ENCODE peak calls at places on chromosomes 7 and 10, in four cellular contexts. One of them, this sample, is unnamed. For H3K36me3, the result is how much of the 10 kb centered on the place peaks cover.

GRCh38 chr10:127012769-127013152 is 107.5 kb downstream of the DOCK1 start:
- DNase-seq in upper lobe of right lung: peak
- DNase-seq in body of pancreas: peak
- DNase-seq in PC-9: peak
- DNase-seq in this sample: no peak

GRCh38 chr10:120221873-120222485 is 235.0 kb upstream of the PLPP4 start:
- DNase-seq in PC-9: peak
- DNase-seq in body of pancreas: peak
- DNase-seq in upper lobe of right lung: no peak
- DNase-seq in this sample: no peak

GRCh38 chr10:102785818-102786217 is 42.1 kb downstream of the WBP1L start:
- DNase-seq in upper lobe of right lung: no peak
- DNase-seq in body of pancreas: peak
- DNase-seq in PC-9: no peak
- DNase-seq in this sample: no peak

GRCh38 chr7:64602518-64602917 is 39.6 kb upstream of the ZNF680 start:
- DNase-seq in body of pancreas: no peak
- DNase-seq in upper lobe of right lung: no peak
- DNase-seq in PC-9: no peak
- DNase-seq in this sample: no peak

GRCh38 chr10:112663181-112663879 is 216.3 kb downstream of the VTI1A start:
- DNase-seq in body of pancreas: no peak
- DNase-seq in PC-9: peak
- DNase-seq in upper lobe of right lung: no peak
- DNase-seq in this sample: no peak

GRCh38 chr10:12097791-12098190 is 29.0 kb downstream of the DHTKD1 start:
- DNase-seq in upper lobe of right lung: no peak
- DNase-seq in PC-9: peak
- DNase-seq in body of pancreas: no peak
- DNase-seq in this sample: peak

GRCh38 chr7:104926189-104926904 is 87.7 kb upstream of the KMT2E start:
- DNase-seq in PC-9: no peak
- DNase-seq in body of pancreas: peak
- DNase-seq in upper lobe of right lung: no peak
- DNase-seq in this sample: no peak

GRCh38 chr7:129843365-129843898 is 109.3 kb downstream of the UBE2H start:
- DNase-seq in PC-9: no peak
- DNase-seq in upper lobe of right lung: no peak
- DNase-seq in body of pancreas: no peak
- DNase-seq in this sample: no peak

GRCh38 chr10:75651452-75651851 is 220.0 kb downstream of the LRMDA start:
- DNase-seq in upper lobe of right lung: no peak
- DNase-seq in body of pancreas: no peak
- DNase-seq in PC-9: no peak
- DNase-seq in this sample: no peak

GRCh38 chr10:52092390-52092789 is 221.7 kb upstream of the DKK1 start:
- DNase-seq in PC-9: no peak
- DNase-seq in upper lobe of right lung: no peak
- DNase-seq in body of pancreas: no peak
- DNase-seq in this sample: no peak

GRCh38 chr7:65967361-65968155 is 14.5 kb downstream of the GUSB start:
- DNase-seq in upper lobe of right lung: peak
- DNase-seq in PC-9: no peak
- DNase-seq in body of pancreas: no peak
- DNase-seq in this sample: no peak
- H3K36me3 ChIP-seq in upper lobe of right lung: half or more
- H3K36me3 ChIP-seq in PC-9: under half
- H3K36me3 ChIP-seq in body of pancreas: under half
- H3K36me3 ChIP-seq in this sample: half or more

DNA sequence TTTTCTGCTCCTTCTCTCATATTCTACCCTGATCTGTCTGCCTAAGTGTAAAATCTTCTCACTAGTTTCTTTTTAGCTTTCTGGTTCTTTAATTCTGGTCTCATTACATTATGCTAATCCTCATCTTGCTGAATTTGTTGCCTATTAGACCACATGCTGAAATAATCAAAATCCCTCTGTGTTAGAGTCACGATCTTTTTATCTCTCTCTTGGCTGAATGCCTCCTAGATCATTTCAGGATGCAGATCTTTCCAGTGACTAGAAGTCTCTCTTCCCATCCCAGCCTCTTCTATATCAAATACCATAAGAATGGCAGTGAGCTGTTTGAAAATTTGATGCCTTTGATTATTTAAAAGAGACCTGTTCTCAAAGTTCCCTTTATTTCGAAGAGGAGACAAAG is 661.9 kb downstream of the SORCS1 start:
- DNase-seq in PC-9: no peak
- DNase-seq in body of pancreas: no peak
- DNase-seq in upper lobe of right lung: no peak
- DNase-seq in this sample: no peak
- H3K4me3 ChIP-seq in PC-9: no peak
- H3K4me3 ChIP-seq in body of pancreas: no peak
- H3K4me3 ChIP-seq in upper lobe of right lung: no peak
- H3K4me3 ChIP-seq in this sample: no peak

DNA sequence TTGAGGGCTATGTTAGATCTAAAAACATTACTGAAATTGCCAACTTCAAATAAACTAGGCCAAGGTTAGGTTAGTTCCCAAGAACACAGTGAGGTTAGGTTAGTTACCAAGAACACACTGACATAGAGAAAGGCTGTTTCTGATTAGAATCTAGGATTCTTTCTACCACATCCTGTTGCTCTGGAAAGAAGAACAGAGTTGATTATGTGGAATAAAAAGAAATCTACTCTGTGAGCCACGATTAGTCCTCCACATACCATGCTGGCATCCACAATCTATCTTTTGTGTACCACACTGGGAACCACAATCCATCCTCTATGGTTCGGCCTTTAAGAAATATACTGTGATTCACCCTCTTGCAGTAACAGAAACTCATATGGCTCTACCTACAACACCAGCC is 91.4 kb downstream of the LRRTM3 start:
- DNase-seq in upper lobe of right lung: no peak
- DNase-seq in PC-9: no peak
- DNase-seq in body of pancreas: no peak
- DNase-seq in this sample: no peak
- H3K27ac ChIP-seq in upper lobe of right lung: no peak
- H3K27ac ChIP-seq in PC-9: no peak
- H3K27ac ChIP-seq in body of pancreas: no peak
- H3K27ac ChIP-seq in this sample: no peak

GRCh38 chr7:42744746-42745145 is 167.1 kb downstream of the C7orf25 start:
- DNase-seq in body of pancreas: no peak
- DNase-seq in upper lobe of right lung: no peak
- DNase-seq in PC-9: no peak
- DNase-seq in this sample: no peak
- H3K36me3 ChIP-seq in body of pancreas: under half
- H3K36me3 ChIP-seq in upper lobe of right lung: under half
- H3K36me3 ChIP-seq in PC-9: under half
- H3K36me3 ChIP-seq in this sample: under half

GRCh38 chr10:26215534-26215922 is 1.0 kb upstream of the GAD2 start:
- DNase-seq in upper lobe of right lung: no peak
- DNase-seq in PC-9: no peak
- DNase-seq in body of pancreas: no peak
- DNase-seq in this sample: no peak

GRCh38 chr10:26216949-26217395 is 398 bp downstream of the GAD2 start:
- DNase-seq in upper lobe of right lung: no peak
- DNase-seq in body of pancreas: no peak
- DNase-seq in PC-9: no peak
- DNase-seq in this sample: no peak

GRCh38 chr10:26215923-26216576 is 524 bp upstream of the GAD2 start:
- DNase-seq in upper lobe of right lung: peak
- DNase-seq in body of pancreas: peak
- DNase-seq in PC-9: no peak
- DNase-seq in this sample: no peak

GRCh38 chr10:26216577-26216948 is at the start of gene GAD2:
- DNase-seq in upper lobe of right lung: no peak
- DNase-seq in PC-9: no peak
- DNase-seq in body of pancreas: peak
- DNase-seq in this sample: no peak

DNA sequence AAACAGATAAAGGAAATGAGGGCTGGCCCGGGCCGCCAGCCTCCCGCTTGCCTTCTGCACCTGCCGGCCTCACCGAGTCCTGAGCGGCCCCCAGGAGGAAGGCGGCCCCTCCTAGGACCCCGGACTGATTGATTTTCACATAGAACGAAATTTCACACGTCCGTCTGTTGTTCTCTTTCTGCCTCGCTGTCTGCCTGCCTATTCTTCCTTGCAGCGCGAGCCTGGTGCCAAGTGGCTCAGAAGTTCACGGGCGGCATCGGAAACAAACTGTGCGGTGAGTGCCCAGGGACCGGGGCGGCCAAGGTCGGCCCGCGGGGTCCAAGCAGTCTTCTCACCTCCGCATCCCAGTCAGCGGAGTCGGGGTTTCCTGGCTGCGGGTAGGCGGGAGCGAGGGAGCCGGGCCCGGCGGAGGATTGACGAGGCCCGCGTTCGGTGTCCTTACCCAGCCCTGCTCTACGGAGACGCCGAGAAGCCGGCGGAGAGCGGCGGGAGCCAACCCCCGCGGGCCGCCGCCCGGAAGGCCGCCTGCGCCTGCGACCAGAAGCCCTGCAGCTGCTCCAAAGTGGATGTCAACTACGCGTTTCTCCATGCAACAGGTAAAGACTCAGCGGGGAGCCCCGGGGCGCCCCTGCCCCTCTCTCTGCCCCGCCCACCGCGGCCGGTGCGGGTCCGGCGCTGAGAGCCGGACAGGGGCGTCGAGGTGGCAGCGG is 977 bp downstream of the GAD2 start:
- DNase-seq in body of pancreas: no peak
- DNase-seq in upper lobe of right lung: no peak
- DNase-seq in PC-9: no peak
- DNase-seq in this sample: no peak
- H3K4me3 ChIP-seq in body of pancreas: no peak
- H3K4me3 ChIP-seq in upper lobe of right lung: no peak
- H3K4me3 ChIP-seq in PC-9: no peak
- H3K4me3 ChIP-seq in this sample: no peak

GRCh38 chr7:7565018-7565680 is 1.5 kb upstream of the MIOS start:
- DNase-seq in body of pancreas: no peak
- DNase-seq in upper lobe of right lung: no peak
- DNase-seq in PC-9: no peak
- DNase-seq in this sample: no peak

GRCh38 chr7:7562736-7563135 is 3.9 kb upstream of the MIOS start:
- DNase-seq in upper lobe of right lung: no peak
- DNase-seq in PC-9: no peak
- DNase-seq in body of pancreas: no peak
- DNase-seq in this sample: no peak

GRCh38 chr7:7564323-7564780 is 2.3 kb upstream of the MIOS start:
- DNase-seq in PC-9: peak
- DNase-seq in upper lobe of right lung: no peak
- DNase-seq in body of pancreas: no peak
- DNase-seq in this sample: no peak

GRCh38 chr7:7563269-7563668 is 3.4 kb upstream of the MIOS start:
- DNase-seq in PC-9: no peak
- DNase-seq in body of pancreas: no peak
- DNase-seq in upper lobe of right lung: no peak
- DNase-seq in this sample: no peak

DNA sequence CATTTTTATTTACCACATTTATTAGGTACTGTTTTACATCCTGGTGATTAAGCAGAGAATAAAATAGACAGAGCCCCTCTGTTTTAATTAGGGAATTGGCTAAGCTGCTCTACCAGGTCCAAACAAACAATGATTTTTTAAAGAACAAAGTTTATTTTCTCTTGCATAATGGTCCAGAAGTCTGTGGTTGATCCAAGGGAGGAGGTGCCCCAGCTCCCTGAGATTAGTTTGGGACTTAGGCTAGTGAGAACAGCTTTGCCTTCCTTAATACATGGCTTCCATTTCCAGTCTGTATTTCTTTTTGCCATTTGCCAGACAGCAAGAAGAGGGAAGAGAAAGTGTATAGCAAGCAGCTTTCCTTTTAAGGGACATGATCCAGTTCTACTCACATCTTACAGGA is 2.9 kb upstream of the MIOS start:
- DNase-seq in body of pancreas: no peak
- DNase-seq in upper lobe of right lung: no peak
- DNase-seq in PC-9: no peak
- DNase-seq in this sample: no peak
- H3K27ac ChIP-seq in body of pancreas: peak
- H3K27ac ChIP-seq in upper lobe of right lung: no peak
- H3K27ac ChIP-seq in PC-9: peak
- H3K27ac ChIP-seq in this sample: no peak

GRCh38 chr7:149433124-149433523 is 27.7 kb downstream of the ZNF777 start:
- DNase-seq in upper lobe of right lung: no peak
- DNase-seq in body of pancreas: no peak
- DNase-seq in PC-9: no peak
- DNase-seq in this sample: no peak
- H3K36me3 ChIP-seq in upper lobe of right lung: under half
- H3K36me3 ChIP-seq in body of pancreas: under half
- H3K36me3 ChIP-seq in PC-9: under half
- H3K36me3 ChIP-seq in this sample: under half

DNA sequence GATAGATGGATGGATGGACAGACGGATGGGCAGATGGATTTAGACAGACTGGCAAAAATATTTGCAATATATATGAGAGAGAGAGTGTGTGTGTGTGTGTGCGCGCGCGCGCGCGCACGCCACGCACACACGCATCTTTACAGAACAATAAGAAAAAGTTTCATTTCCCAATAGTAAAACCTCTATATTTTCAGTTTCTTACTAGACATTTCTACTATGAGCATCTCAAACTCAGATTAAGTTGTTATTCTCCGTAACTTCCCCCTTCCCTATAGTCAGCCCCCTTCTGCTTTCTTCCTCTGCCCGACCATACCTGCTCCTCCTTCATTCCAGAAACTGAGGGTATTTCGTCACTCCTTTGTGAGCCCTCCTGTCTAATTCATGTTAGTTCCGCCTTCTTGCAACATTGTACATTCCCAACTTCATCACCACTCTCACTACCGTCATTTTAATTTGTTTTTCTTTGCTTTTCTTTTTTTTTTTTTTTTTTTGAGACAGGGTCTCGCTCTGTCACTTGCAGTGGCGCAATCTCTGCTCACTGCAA is 154.4 kb upstream of the SH2B2 start:
- DNase-seq in PC-9: no peak
- DNase-seq in upper lobe of right lung: no peak
- DNase-seq in body of pancreas: peak
- DNase-seq in this sample: no peak
- H3K4me3 ChIP-seq in PC-9: no peak
- H3K4me3 ChIP-seq in upper lobe of right lung: no peak
- H3K4me3 ChIP-seq in body of pancreas: no peak
- H3K4me3 ChIP-seq in this sample: no peak

This sample was measured in RWPE2.